ENCODE peak calls at places on chromosomes 13 and 19, in eight cellular contexts. A is mesendoderm, L is GM23338, Q is endothelial cell of umbilical vein, R is A549, V is fibroblast of lung, P is HCT116, X is GM23248. N is an unnamed sample.

GRCh38 chr13:97257800-97258799 is 36.0 kb downstream of the MBNL2 start:
- DNase-seq in A (peak; percentile 97), L (peak; percentile 79), Q (peak; percentile 98), R (peak; percentile 95), V (peak; percentile 80), P (peak; percentile 93), X (peak; percentile 91), N (peak; percentile 71)

GRCh38 chr13:76225815-76226489 is 589.8 kb downstream of the LMO7 start:
- DNase-seq in A (no peak), L (peak; percentile 24), Q (no peak), R (no peak), V (peak; percentile 82), P (no peak), X (no peak), N (no peak)

GRCh38 chr19:56141416-56141992 is 417 bp downstream of the ZNF444 start:
- DNase-seq in A (peak; percentile 45), L (peak; percentile 55), Q (no peak), R (no peak), V (no peak), P (no peak), X (peak; percentile 59), N (no peak)

GRCh38 chr19:47047931-47048399 is 459 bp downstream of the TMEM160 start:
- DNase-seq in A (peak; percentile 96), L (peak; percentile 96), Q (peak; percentile 90), R (peak; percentile 94), V (peak; percentile 93), P (peak; percentile 78), X (peak; percentile 94), N (peak; percentile 84)

GRCh38 chr19:32010071-32010470 is 335.3 kb upstream of the ZNF507 start:
- DNase-seq in A (no peak), L (no peak), Q (no peak), R (no peak), V (no peak), P (no peak), X (no peak), N (no peak)

GRCh38 chr13:37148501-37148900 is 43.0 kb upstream of the CSNK1A1L start:
- DNase-seq in A (no peak), L (no peak), Q (no peak), R (no peak), V (no peak), P (no peak), X (no peak), N (no peak)

GRCh38 chr19:45499196-45500180 is 1.2 kb downstream of the PPM1N start:
- DNase-seq in A (peak; percentile 98), L (peak; percentile 100), Q (peak; percentile 38), R (peak; percentile 67), V (no peak), P (no peak), X (peak; percentile 57), N (no peak)

GRCh38 chr19:3292958-3293529 is 68.6 kb downstream of the CELF5 start:
- DNase-seq in A (no peak), L (no peak), Q (no peak), R (no peak), V (no peak), P (no peak), X (no peak), N (no peak)

GRCh38 chr13:32147193-32147592 is 115.6 kb downstream of the FRY start:
- DNase-seq in A (no peak), L (no peak), Q (no peak), R (no peak), V (no peak), P (no peak), X (no peak), N (no peak)

GRCh38 chr13:105343134-105343806 is 1192.2 kb downstream of the EFNB2 start:
- DNase-seq in A (no peak), L (no peak), Q (peak; percentile 13), R (no peak), V (peak; percentile 42), P (no peak), X (no peak), N (no peak)

GRCh38 chr19:49439841-49440240 is 1.5 kb downstream of the SLC17A7 start:
- DNase-seq in A (no peak), L (no peak), Q (no peak), R (no peak), V (no peak), P (no peak), X (no peak), N (no peak)

GRCh38 chr13:79679334-79679733 is 198.4 kb downstream of the NDFIP2 start:
- DNase-seq in A (peak; percentile 84), L (peak; percentile 93), Q (peak; percentile 83), R (peak; percentile 69), V (peak; percentile 77), P (peak; percentile 56), X (peak; percentile 81), N (peak; percentile 45)

GRCh38 chr19:39030854-39031367 is 1.4 kb downstream of the FBXO27 start:
- DNase-seq in A (peak; percentile 91), L (no peak), Q (no peak), R (no peak), V (no peak), P (no peak), X (no peak), N (no peak)

GRCh38 chr13:67119481-67119883 is 110.7 kb downstream of the PCDH9 start:
- DNase-seq in A (no peak), L (no peak), Q (peak; percentile 90), R (peak; percentile 91), V (peak; percentile 87), P (peak; percentile 8), X (peak; percentile 20), N (peak; percentile 62)

GRCh38 chr19:55232986-55233385 is 4.4 kb upstream of the TMEM86B start:
- DNase-seq in A (no peak), L (no peak), Q (no peak), R (no peak), V (no peak), P (no peak), X (no peak), N (no peak)

GRCh38 chr19:17553256-17553655 is 2.2 kb upstream of the COLGALT1 start:
- DNase-seq in A (no peak), L (peak; percentile 45), Q (peak; percentile 99), R (no peak), V (peak; percentile 96), P (no peak), X (peak; percentile 96), N (no peak)
- H3K4me2 ChIP-seq in A (no peak overlapping the region), L (no peak overlapping the region), Q (peak overlapping the region; percentile 32), R (no peak overlapping the region), V (peak overlapping the region; percentile 63), P (peak overlapping the region; percentile 17), X (peak overlapping the region; percentile 71), N (no peak overlapping the region)

GRCh38 chr19:11887247-11887617 is 350 bp upstream of the ZNF69 start:
- DNase-seq in A (peak; percentile 56), L (peak; percentile 48), Q (no peak), R (no peak), V (no peak), P (no peak), X (peak; percentile 70), N (no peak)
- H3K4me3 ChIP-seq in A (no peak overlapping the region), L (peak overlapping the region; percentile 71), Q (no peak overlapping the region), R (no peak overlapping the region), V (no peak overlapping the region), P (no peak overlapping the region), X (peak overlapping the region; percentile 84), N (peak overlapping the region; percentile 56)

GRCh38 chr19:15218501-15218900 is 13.7 kb downstream of the EPHX3 start:
- DNase-seq in A (no peak), L (no peak), Q (no peak), R (no peak), V (no peak), P (no peak), X (no peak), N (no peak)

GRCh38 chr19:15223649-15224371 is 8.4 kb downstream of the EPHX3 start:
- DNase-seq in A (peak; percentile 47), L (peak; percentile 54), Q (no peak), R (no peak), V (no peak), P (no peak), X (peak; percentile 52), N (no peak)

GRCh38 chr19:15227261-15227660 is 5.0 kb downstream of the EPHX3 start:
- DNase-seq in A (no peak), L (no peak), Q (no peak), R (no peak), V (no peak), P (no peak), X (no peak), N (no peak)

GRCh38 chr19:15225797-15226196 is 6.5 kb downstream of the EPHX3 start:
- DNase-seq in A (no peak), L (no peak), Q (no peak), R (no peak), V (no peak), P (no peak), X (no peak), N (no peak)

DNA sequence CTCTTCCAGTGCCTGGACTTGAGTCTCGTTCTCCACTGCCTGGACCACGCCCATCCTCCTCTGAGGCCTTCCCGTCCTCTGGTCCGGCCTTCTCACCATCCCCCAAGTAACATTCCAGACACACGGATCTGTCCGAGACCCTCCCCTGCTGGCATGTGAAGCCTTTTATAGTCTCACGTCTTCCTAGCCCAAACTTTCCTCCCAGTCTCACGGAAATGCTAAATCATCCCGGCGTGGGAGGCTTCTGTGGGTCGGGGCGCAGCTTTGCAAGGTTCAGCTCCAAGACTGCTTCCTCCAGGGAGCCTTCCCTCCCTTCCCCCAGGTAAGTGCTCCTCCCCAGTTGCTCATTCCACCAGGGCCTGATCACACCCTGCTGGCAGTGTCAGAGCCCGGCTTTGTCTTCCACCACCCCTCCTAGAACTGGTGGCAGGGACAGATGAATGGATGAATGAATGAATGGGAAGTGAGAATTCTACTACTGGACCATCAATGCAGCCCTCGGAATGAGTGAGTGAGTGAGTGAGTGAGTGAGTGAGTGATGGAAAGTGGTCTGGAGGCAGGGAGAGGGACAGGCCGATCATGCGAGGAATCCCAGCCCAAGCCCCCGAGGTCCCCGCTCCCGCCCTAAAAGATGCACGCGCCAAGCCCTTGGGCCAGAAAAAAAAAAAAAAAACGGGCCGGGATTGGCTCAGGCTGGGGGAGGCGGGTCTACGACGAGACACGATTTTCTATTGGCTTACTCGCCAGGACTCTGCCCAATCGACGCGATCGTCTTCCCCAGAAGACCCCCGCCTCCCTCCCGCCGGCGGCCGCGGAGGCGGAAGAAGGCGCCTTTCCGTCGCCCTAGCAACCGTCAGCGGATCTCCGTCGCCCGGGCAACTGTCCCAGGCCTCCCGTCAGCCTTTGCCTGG is 9.3 kb downstream of the EPHX3 start:
- DNase-seq in A (peak; percentile 99), L (peak; percentile 98), Q (peak; percentile 93), R (peak; percentile 91), V (peak; percentile 95), P (peak; percentile 33), X (peak; percentile 99), N (peak; percentile 75)
- H3K4me2 ChIP-seq in A (peak overlapping the region; percentile 96), L (peak overlapping the region; percentile 91), Q (peak overlapping the region; percentile 71), R (peak overlapping the region; percentile 97), V (peak overlapping the region; percentile 90), P (peak overlapping the region; percentile 50), X (peak overlapping the region; percentile 76), N (peak overlapping the region; percentile 33)

GRCh38 chr13:111210082-111210481 is 95.0 kb downstream of the ARHGEF7 start:
- DNase-seq in A (no peak), L (no peak), Q (no peak), R (no peak), V (no peak), P (no peak), X (no peak), N (no peak)

GRCh38 chr13:111211789-111212516 is 96.8 kb downstream of the ARHGEF7 start:
- DNase-seq in A (peak; percentile 96), L (peak; percentile 67), Q (peak; percentile 55), R (no peak), V (no peak), P (no peak), X (no peak), N (no peak)

GRCh38 chr13:111210488-111210887 is 95.4 kb downstream of the ARHGEF7 start:
- DNase-seq in A (peak; percentile 48), L (no peak), Q (peak; percentile 75), R (no peak), V (peak; percentile 93), P (no peak), X (peak; percentile 83), N (peak; percentile 7)

GRCh38 chr13:111210945-111211469 is 95.9 kb downstream of the ARHGEF7 start:
- DNase-seq in A (peak; percentile 42), L (no peak), Q (no peak), R (no peak), V (no peak), P (no peak), X (no peak), N (no peak)

GRCh38 chr13:111209613-111210012 is 94.5 kb downstream of the ARHGEF7 start:
- DNase-seq in A (no peak), L (no peak), Q (no peak), R (no peak), V (no peak), P (no peak), X (no peak), N (no peak)
- H3K4me3 ChIP-seq in A (no peak overlapping the region), L (no peak overlapping the region), Q (no peak overlapping the region), R (no peak overlapping the region), V (no peak overlapping the region), P (no peak overlapping the region), X (no peak overlapping the region), N (no peak overlapping the region)

N was measured in PC-9.